ENCODE peak calls at places on chromosomes 1 and 21, in four cellular contexts. One of them, this sample, is unnamed.

GRCh38 chr1:222387020-222387816 is 160.7 kb downstream of the HHIPL2 start:
- DNase-seq in GM12891: no peak
- DNase-seq in GM12878: no peak
- DNase-seq in K562: peak
- DNase-seq in this sample: no peak

GRCh38 chr1:169588785-169589485 is 2.7 kb upstream of the F5 start:
- DNase-seq in GM12891: no peak
- DNase-seq in GM12878: no peak
- DNase-seq in K562: no peak
- DNase-seq in this sample: no peak

GRCh38 chr21:31656199-31657095 is 3.0 kb upstream of the SOD1 start:
- DNase-seq in GM12891: no peak
- DNase-seq in GM12878: no peak
- DNase-seq in K562: no peak
- DNase-seq in this sample: no peak

GRCh38 chr1:46172321-46172720 is 2.6 kb upstream of the TSPAN1 start:
- DNase-seq in GM12891: no peak
- DNase-seq in GM12878: no peak
- DNase-seq in K562: no peak
- DNase-seq in this sample: no peak

GRCh38 chr1:84669831-84670230 is 20.4 kb downstream of the SSX2IP start:
- DNase-seq in GM12891: no peak
- DNase-seq in GM12878: no peak
- DNase-seq in K562: no peak
- DNase-seq in this sample: no peak

GRCh38 chr1:16146888-16147614 is 8.8 kb downstream of the EPHA2 start:
- DNase-seq in GM12891: no peak
- DNase-seq in GM12878: no peak
- DNase-seq in K562: peak
- DNase-seq in this sample: no peak

GRCh38 chr1:97340951-97341350 is 579.9 kb downstream of the DPYD start:
- DNase-seq in GM12891: no peak
- DNase-seq in GM12878: no peak
- DNase-seq in K562: no peak
- DNase-seq in this sample: no peak

GRCh38 chr1:18652791-18653190 is 22.1 kb downstream of the PAX7 start:
- DNase-seq in GM12891: no peak
- DNase-seq in GM12878: no peak
- DNase-seq in K562: no peak
- DNase-seq in this sample: no peak

GRCh38 chr1:234536756-234537155 is 57.8 kb upstream of the TARBP1 start:
- DNase-seq in GM12891: no peak
- DNase-seq in GM12878: no peak
- DNase-seq in K562: no peak
- DNase-seq in this sample: no peak

GRCh38 chr1:172946814-172947507 is 103.8 kb downstream of the TNFSF18 start:
- DNase-seq in GM12891: no peak
- DNase-seq in GM12878: no peak
- DNase-seq in K562: no peak
- DNase-seq in this sample: no peak

GRCh38 chr1:206739411-206740076 is 31.0 kb upstream of the IL19 start:
- DNase-seq in GM12891: peak
- DNase-seq in GM12878: peak
- DNase-seq in K562: no peak
- DNase-seq in this sample: peak

GRCh38 chr1:240189386-240189989 is 97.8 kb downstream of the FMN2 start:
- DNase-seq in GM12891: no peak
- DNase-seq in GM12878: no peak
- DNase-seq in K562: peak
- DNase-seq in this sample: peak

GRCh38 chr1:178143730-178144343 is 49.9 kb downstream of the RASAL2 start:
- DNase-seq in GM12891: no peak
- DNase-seq in GM12878: no peak
- DNase-seq in K562: no peak
- DNase-seq in this sample: no peak

GRCh38 chr21:14084701-14085100 is 126.1 kb downstream of the LIPI start:
- DNase-seq in GM12891: no peak
- DNase-seq in GM12878: no peak
- DNase-seq in K562: no peak
- DNase-seq in this sample: no peak

GRCh38 chr1:21869620-21870121 is 57.6 kb downstream of the LDLRAD2 start:
- DNase-seq in GM12891: no peak
- DNase-seq in GM12878: no peak
- DNase-seq in K562: no peak
- DNase-seq in this sample: no peak

GRCh38 chr1:153288634-153289275 is 24.0 kb downstream of the PGLYRP3 start:
- DNase-seq in GM12891: peak
- DNase-seq in GM12878: no peak
- DNase-seq in K562: peak
- DNase-seq in this sample: no peak

GRCh38 chr1:235286667-235287066 is 41.3 kb downstream of the ARID4B start:
- DNase-seq in GM12891: no peak
- DNase-seq in GM12878: no peak
- DNase-seq in K562: no peak
- DNase-seq in this sample: no peak

GRCh38 chr1:7650801-7651200 is 120.3 kb upstream of the VAMP3 start:
- DNase-seq in GM12891: no peak
- DNase-seq in GM12878: no peak
- DNase-seq in K562: no peak
- DNase-seq in this sample: no peak

GRCh38 chr1:206706298-206706791 is 21.6 kb downstream of the MAPKAPK2 start:
- DNase-seq in GM12891: no peak
- DNase-seq in GM12878: no peak
- DNase-seq in K562: no peak
- DNase-seq in this sample: no peak

GRCh38 chr1:77513839-77514763 is 168.4 kb downstream of the ZZZ3 start:
- DNase-seq in GM12891: no peak
- DNase-seq in GM12878: no peak
- DNase-seq in K562: no peak
- DNase-seq in this sample: no peak

GRCh38 chr1:183058835-183059234 is 35.6 kb downstream of the LAMC1 start:
- DNase-seq in GM12891: no peak
- DNase-seq in GM12878: no peak
- DNase-seq in K562: no peak
- DNase-seq in this sample: no peak
- TF ChIP-seq SPI1 in GM12891: no peak
- TF ChIP-seq SPI1 in GM12878: no peak
- TF ChIP-seq SPI1 in K562: no peak
- TF ChIP-seq SPI1 in this sample: no peak

GRCh38 chr1:31408788-31409318 is 4.2 kb upstream of the SERINC2 start:
- DNase-seq in GM12891: no peak
- DNase-seq in GM12878: no peak
- DNase-seq in K562: no peak
- DNase-seq in this sample: no peak
- TF ChIP-seq SPI1 in GM12891: no peak
- TF ChIP-seq SPI1 in GM12878: no peak
- TF ChIP-seq SPI1 in K562: no peak
- TF ChIP-seq SPI1 in this sample: no peak

GRCh38 chr1:6588893-6589481 is 9.2 kb downstream of the ZBTB48 start:
- DNase-seq in GM12891: no peak
- DNase-seq in GM12878: no peak
- DNase-seq in K562: no peak
- DNase-seq in this sample: peak
- TF ChIP-seq SPI1 in GM12891: no peak
- TF ChIP-seq SPI1 in GM12878: no peak
- TF ChIP-seq SPI1 in K562: no peak
- TF ChIP-seq SPI1 in this sample: peak

GRCh38 chr1:245858683-245859509 is 648.2 kb downstream of the SMYD3 start:
- DNase-seq in GM12891: no peak
- DNase-seq in GM12878: no peak
- DNase-seq in K562: no peak
- DNase-seq in this sample: no peak

GRCh38 chr1:245863566-245864184 is 643.4 kb downstream of the SMYD3 start:
- DNase-seq in GM12891: no peak
- DNase-seq in GM12878: no peak
- DNase-seq in K562: no peak
- DNase-seq in this sample: no peak

GRCh38 chr1:245859510-245860114 is 647.5 kb downstream of the SMYD3 start:
- DNase-seq in GM12891: no peak
- DNase-seq in GM12878: no peak
- DNase-seq in K562: no peak
- DNase-seq in this sample: no peak

GRCh38 chr1:245862812-245863540 is 644.1 kb downstream of the SMYD3 start:
- DNase-seq in GM12891: no peak
- DNase-seq in GM12878: no peak
- DNase-seq in K562: no peak
- DNase-seq in this sample: no peak

GRCh38 chr1:245860681-245861552 is 646.2 kb downstream of the SMYD3 start:
- DNase-seq in GM12891: no peak
- DNase-seq in GM12878: no peak
- DNase-seq in K562: no peak
- DNase-seq in this sample: no peak
- TF ChIP-seq SPI1 in GM12891: no peak
- TF ChIP-seq SPI1 in GM12878: no peak
- TF ChIP-seq SPI1 in K562: no peak
- TF ChIP-seq SPI1 in this sample: no peak

DNA sequence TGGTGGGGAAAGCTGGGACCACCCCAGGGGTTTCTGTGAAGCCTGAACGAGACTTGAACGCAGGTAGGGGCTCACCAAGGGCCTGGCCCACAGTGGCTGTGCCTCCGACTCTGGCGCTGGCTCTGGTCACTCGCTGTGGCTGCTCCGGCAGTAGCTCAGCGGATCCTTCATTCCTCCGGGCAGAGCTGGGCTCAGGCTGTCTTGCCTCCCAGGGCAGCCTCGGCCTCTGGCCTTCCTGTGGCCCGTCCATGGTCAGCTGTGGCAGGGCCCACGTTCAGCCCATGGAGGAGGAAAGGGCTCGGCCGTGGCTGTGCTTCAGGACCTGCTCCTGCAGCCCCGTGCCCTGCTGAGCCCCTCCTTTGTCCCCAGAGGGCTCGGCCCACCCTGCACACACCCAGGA is 162.9 kb upstream of the C1orf174 start:
- DNase-seq in GM12891: no peak
- DNase-seq in GM12878: no peak
- DNase-seq in K562: no peak
- DNase-seq in this sample: no peak
- TF ChIP-seq SPI1 in GM12891: no peak
- TF ChIP-seq SPI1 in GM12878: no peak
- TF ChIP-seq SPI1 in K562: no peak
- TF ChIP-seq SPI1 in this sample: no peak

DNA sequence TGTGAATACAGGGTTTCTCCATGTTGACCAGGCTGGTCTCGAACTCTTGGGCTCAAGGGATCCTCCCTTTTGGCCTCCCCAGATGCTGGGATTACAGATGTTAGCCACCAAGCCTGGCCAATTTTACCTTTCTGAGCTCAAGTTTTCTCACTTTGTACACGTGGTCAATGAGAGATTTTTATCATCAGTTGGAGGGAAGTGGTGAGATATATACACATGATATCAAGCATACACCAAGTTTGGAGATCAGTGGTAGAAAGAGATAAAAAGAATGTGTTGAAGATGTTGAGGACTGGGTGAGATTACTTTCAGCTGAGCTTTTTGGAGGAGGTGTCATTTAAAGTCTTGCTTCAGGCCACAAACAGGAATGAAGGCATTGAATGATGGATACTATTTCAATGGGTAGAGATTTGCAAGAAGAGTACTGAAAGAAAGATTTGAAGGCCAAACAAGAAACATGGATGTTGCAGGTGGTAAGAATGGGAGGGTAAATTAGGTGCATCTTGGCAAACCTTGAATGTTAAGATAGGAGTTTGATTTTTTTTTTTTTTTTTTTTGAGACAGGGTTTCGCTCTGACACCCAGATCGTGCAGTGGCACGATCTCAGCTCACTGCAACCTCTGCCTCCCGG is 3.0 kb upstream of the SESN2 start:
- DNase-seq in GM12891: no peak
- DNase-seq in GM12878: no peak
- DNase-seq in K562: no peak
- DNase-seq in this sample: no peak
- TF ChIP-seq SPI1 in GM12891: no peak
- TF ChIP-seq SPI1 in GM12878: no peak
- TF ChIP-seq SPI1 in K562: no peak
- TF ChIP-seq SPI1 in this sample: no peak

DNA sequence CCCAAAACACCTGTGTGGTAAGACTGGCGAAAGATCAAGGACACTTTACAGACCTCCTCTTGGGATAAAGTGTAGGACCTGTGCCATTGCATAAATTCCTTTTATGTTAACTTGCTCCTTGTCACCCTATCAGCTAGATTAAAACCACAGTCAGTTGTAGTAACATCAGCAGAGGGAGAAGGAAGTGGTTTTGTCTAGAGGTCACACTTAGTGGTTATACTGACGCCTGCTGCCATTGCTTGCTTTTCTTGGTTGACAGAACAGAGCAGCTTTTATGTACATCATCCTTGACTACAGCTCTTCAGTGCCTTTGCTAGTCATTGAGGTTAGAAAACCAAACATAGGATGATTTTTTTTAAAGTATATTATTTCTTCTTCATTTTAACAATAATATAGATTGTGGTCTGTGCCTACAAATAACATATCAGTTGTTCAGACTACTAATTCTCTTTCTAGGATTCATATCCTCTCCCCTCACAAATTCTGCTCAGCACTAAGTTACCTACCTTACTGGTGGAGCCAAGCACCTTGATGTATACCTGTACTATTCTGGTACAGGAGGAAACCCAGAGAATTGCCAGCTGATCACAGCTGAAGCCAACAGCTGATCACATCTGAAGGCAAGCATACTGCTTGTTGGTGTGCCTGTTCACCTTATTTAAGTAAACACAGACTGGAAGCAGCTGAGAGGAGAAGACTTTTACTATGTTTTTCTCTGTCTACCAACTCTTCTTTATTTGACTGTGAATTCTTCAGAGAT is 101.6 kb downstream of the PBX1 start:
- DNase-seq in GM12891: no peak
- DNase-seq in GM12878: peak
- DNase-seq in K562: no peak
- DNase-seq in this sample: peak
- TF ChIP-seq SPI1 in GM12891: no peak
- TF ChIP-seq SPI1 in GM12878: peak
- TF ChIP-seq SPI1 in K562: no peak
- TF ChIP-seq SPI1 in this sample: peak